ENCODE peak calls at places on chromosome 14, in five cellular contexts. N is Peyer's patch; Z is HCT116; O is body of pancreas; U is CD8-positive, alpha-beta T cell. X is an unnamed sample.

GRCh38 chr14:34060747-34061050 is 109.8 kb upstream of the EGLN3 start:
- DNase-seq in N (no peak), U (no peak), O (no peak), Z (no peak), X (no peak)

GRCh38 chr14:95117937-95118726 is 39.2 kb downstream of the DICER1 start:
- DNase-seq in Z (no peak), N (no peak), U (no peak), O (no peak), X (no peak)

GRCh38 chr14:56976211-56976610 is 165.9 kb upstream of the OTX2 start:
- DNase-seq in N (no peak), O (no peak), Z (no peak), U (no peak), X (no peak)

GRCh38 chr14:57761800-57762199 is 104.1 kb downstream of the SLC35F4 start:
- DNase-seq in U (no peak), N (no peak), O (no peak), Z (no peak), X (peak; percentile 18)

GRCh38 chr14:77014004-77014604 is 14.4 kb downstream of the IRF2BPL start:
- DNase-seq in Z (no peak), O (peak; percentile 78), N (no peak), U (no peak), X (peak; percentile 77)

GRCh38 chr14:81412779-81413178 is 12.7 kb upstream of the STON2 start:
- DNase-seq in N (no peak), U (no peak), Z (no peak), O (no peak), X (no peak)

GRCh38 chr14:92499216-92499615 is 14.4 kb upstream of the RIN3 start:
- DNase-seq in Z (no peak), U (no peak), O (no peak), N (no peak), X (no peak)

GRCh38 chr14:101823511-101824120 is 62.1 kb downstream of the PPP2R5C start:
- DNase-seq in U (peak; percentile 79), N (peak; percentile 77), Z (no peak), O (no peak), X (no peak)

GRCh38 chr14:89851031-89851430 is 103.5 kb downstream of the EFCAB11 start:
- DNase-seq in N (no peak), O (no peak), Z (no peak), U (no peak), X (no peak)

GRCh38 chr14:94562941-94563883 is 2.0 kb downstream of the SERPINA4 start:
- DNase-seq in O (peak; percentile 35), N (peak; percentile 31), U (no peak), Z (no peak), X (no peak)

GRCh38 chr14:102049258-102050025 is 37.4 kb downstream of the HSP90AA1 start:
- DNase-seq in Z (no peak), O (no peak), U (no peak), N (no peak), X (peak; percentile 28)

GRCh38 chr14:31269599-31270195 is 62.1 kb upstream of the HECTD1 start:
- DNase-seq in N (no peak), O (no peak), Z (no peak), U (no peak), X (no peak)

GRCh38 chr14:45070215-45070614 is 13.7 kb upstream of the PRPF39 start:
- DNase-seq in N (no peak), Z (no peak), U (no peak), O (no peak), X (no peak)

GRCh38 chr14:75561013-75561432 is 17.4 kb upstream of the FLVCR2 start:
- DNase-seq in O (peak; percentile 89), Z (peak; percentile 63), N (peak; percentile 89), U (peak; percentile 25), X (peak; percentile 90)

GRCh38 chr14:37708481-37708880 is 113.1 kb downstream of the TTC6 start:
- DNase-seq in Z (no peak), N (no peak), O (no peak), U (no peak), X (no peak)

GRCh38 chr14:54599932-54600331 is 33.0 kb downstream of the SAMD4A start:
- DNase-seq in O (no peak), Z (no peak), U (no peak), N (no peak), X (no peak)

GRCh38 chr14:63727231-63727735 is 582 bp downstream of the SGPP1 start:
- DNase-seq in N (peak; percentile 64), Z (no peak), U (no peak), O (peak; percentile 53), X (peak; percentile 84)

GRCh38 chr14:21093769-21094681 is 4.4 kb downstream of the ZNF219 start:
- DNase-seq in N (no peak), U (no peak), Z (no peak), O (no peak), X (peak; percentile 87)

GRCh38 chr14:90111895-90112534 is 50.2 kb downstream of the KCNK13 start:
- DNase-seq in Z (peak; percentile 51), O (no peak), U (no peak), N (no peak), X (no peak)

GRCh38 chr14:32203928-32204357 is 874 bp upstream of the RNU6-8 start:
- DNase-seq in N (peak; percentile 68), U (peak; percentile 40), O (peak; percentile 25), Z (no peak), X (no peak)

GRCh38 chr14:76168531-76168930 is 16.8 kb downstream of the GPATCH2L start:
- DNase-seq in N (no peak), O (no peak), U (no peak), Z (no peak), X (no peak)

GRCh38 chr14:102507891-102508312 is 1.7 kb downstream of the ANKRD9 start:
- DNase-seq in N (no peak), U (no peak), O (no peak), Z (no peak), X (peak; percentile 73)

GRCh38 chr14:95327558-95328374 is 8.1 kb upstream of the CLMN start:
- DNase-seq in U (no peak), O (no peak), N (peak; percentile 69), Z (no peak), X (no peak)

DNA sequence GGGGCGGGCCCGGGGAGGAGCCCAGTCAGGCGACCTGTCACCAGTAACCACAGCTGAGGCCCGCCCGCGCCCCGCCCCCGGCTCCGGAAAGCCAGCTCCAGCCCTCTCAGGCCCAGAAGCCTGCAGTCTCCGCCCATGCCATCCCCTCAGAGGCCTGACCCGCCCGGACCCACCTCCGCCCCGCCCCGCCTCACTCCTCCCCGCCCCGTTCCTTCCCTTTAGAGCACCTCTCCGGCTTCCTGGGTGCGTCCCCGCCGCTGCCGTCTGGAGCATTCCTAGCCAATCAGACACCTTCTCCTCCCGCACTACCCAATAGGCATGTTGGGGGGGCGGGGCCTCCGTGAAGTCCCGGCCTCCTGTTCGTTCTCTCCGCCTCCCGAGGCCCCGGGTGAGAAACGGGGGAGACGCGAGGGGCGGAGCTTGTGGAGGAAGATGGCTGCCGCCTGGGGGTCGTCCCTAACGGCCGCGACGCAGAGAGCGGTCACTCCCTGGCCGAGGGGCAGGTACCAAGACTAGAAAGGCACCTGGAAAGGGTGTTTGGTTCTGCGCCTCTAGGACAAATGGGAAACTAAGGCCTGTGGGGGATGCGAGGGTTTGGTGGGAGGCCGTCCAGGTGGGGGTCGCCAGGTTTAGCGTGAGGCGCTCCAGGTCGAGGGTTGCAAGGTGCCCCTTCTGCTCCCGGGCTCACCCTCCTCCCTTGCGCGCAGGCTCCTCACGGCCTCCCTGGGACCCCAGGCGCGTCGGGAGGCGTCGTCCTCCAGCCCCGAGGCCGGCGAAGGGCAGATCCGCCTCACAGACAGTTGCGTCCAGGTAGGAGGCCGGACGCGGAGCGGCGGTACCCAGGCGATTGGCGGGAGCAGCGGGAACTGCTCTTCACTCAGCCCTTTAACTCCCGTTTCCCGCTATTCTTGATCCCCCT is at the start of gene ISCA2:
- DNase-seq in O (peak; percentile 100), U (peak; percentile 100), Z (peak; percentile 97), N (peak; percentile 100), X (peak; percentile 99)
- H3K4me3 ChIP-seq in O (peak within 1 kb of the TSS; percentile 83), U (peak within 1 kb of the TSS; percentile 90), Z (peak within 1 kb of the TSS; percentile 94), N (peak within 1 kb of the TSS; percentile 96), X (peak within 1 kb of the TSS; percentile 97)

DNA sequence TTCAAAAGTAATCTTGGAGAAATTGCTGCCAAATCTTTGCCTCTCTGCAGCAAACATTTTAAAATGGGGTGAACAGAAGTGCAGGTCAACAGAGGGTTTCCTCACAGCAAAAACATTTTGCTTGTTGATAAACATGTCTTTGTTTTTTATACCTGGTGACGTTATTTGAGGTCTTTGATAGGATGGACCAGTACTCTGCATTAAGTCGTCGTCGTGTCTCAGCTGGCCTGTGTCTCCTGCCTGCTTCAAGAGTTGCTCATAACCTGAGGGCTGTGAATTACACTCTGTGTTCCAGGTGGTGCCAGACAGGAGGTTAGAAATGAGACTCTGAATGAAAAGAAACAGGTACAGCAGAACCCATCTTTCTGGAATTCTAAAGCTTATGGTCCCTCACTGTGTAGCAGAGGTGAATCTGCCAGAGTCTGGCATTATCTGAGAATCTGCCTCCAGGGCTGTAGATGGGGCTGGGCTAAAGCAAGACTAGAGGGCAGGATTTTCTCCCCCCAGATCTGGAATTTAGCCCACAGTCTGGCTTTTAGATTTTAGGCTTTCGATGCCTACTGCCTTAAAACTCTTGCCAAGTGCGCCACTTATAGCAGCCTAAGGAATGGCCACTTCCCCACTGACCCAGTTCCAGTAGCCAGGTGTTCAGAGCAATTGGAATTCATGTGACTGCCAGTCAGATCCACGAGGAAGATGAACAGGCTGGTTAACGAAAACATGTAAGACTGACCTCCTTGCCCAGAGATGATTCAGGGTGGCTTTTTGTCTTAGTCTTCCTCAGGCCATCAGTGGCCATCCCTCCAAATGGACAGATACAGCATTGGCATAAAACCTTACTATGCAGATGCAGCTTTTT is 161.2 kb downstream of the PRKCH start:
- DNase-seq in N (peak; percentile 42), Z (no peak), O (no peak), U (no peak), X (no peak)
- H3K36me3 ChIP-seq in N (no peaks in the 10 kb centered on the region), Z (no peaks in the 10 kb centered on the region), O (no peaks in the 10 kb centered on the region), U (peaks cover 39% of the 10 kb centered on the region), X (no peaks in the 10 kb centered on the region)

GRCh38 chr14:83163016-83163415 is 1629.4 kb upstream of the SEL1L start:
- DNase-seq in U (no peak), O (no peak), Z (no peak), N (no peak), X (no peak)
- H3K4me3 ChIP-seq in U (no peak overlapping the region), O (no peak overlapping the region), Z (no peak overlapping the region), N (no peak overlapping the region), X (no peak overlapping the region)

GRCh38 chr14:22923746-22924145 is 4.8 kb upstream of the RBM23 start:
- DNase-seq in O (no peak), Z (no peak), N (no peak), U (no peak), X (no peak)

GRCh38 chr14:22926316-22926715 is 2.9 kb downstream of the PRMT5 start:
- DNase-seq in Z (no peak), O (no peak), N (no peak), U (no peak), X (no peak)

GRCh38 chr14:22922294-22922693 is 3.3 kb upstream of the RBM23 start:
- DNase-seq in N (no peak), O (no peak), Z (no peak), U (no peak), X (no peak)

GRCh38 chr14:22928237-22929103 is 706 bp downstream of the PRMT5 start:
- DNase-seq in U (no peak), O (no peak), Z (no peak), N (no peak), X (no peak)

GRCh38 chr14:22925513-22925912 is 3.7 kb downstream of the PRMT5 start:
- DNase-seq in N (no peak), U (no peak), O (no peak), Z (no peak), X (no peak)
- H3K36me3 ChIP-seq in N (no peaks in the 10 kb centered on the region), U (peaks cover 27% of the 10 kb centered on the region), O (peaks cover 30% of the 10 kb centered on the region), Z (peaks cover 43% of the 10 kb centered on the region), X (peaks cover 51% of the 10 kb centered on the region)

GRCh38 chr14:68368850-68369249 is 424.0 kb downstream of the ZFP36L1 start:
- DNase-seq in O (no peak), N (no peak), Z (no peak), U (no peak), X (no peak)
- H3K4me3 ChIP-seq in O (no peak overlapping the region), N (no peak overlapping the region), Z (no peak overlapping the region), U (no peak overlapping the region), X (no peak overlapping the region)

GRCh38 chr14:103684471-103684870 is 30.8 kb downstream of the XRCC3 start:
- DNase-seq in U (no peak), N (no peak), O (no peak), Z (no peak), X (peak; percentile 42)
- H3K36me3 ChIP-seq in U (peaks cover 49% of the 10 kb centered on the region), N (peaks cover 5% of the 10 kb centered on the region), O (peaks cover 28% of the 10 kb centered on the region), Z (peaks cover 50% of the 10 kb centered on the region), X (peaks cover 21% of the 10 kb centered on the region)